ENCODE peak calls at places on chromosomes 1 and 21, in eight cellular contexts. One of them, this sample, is unnamed. For H3K36me3, the result is how much of the 10 kb centered on the place peaks cover.

GRCh38 chr1:167776151-167776550 is 54.4 kb downstream of the MPZL1 start:
- DNase-seq in GM06990: no peak
- DNase-seq in astrocyte: peak
- DNase-seq in mesendoderm: no peak
- DNase-seq in kidney: no peak
- DNase-seq in trophoblast cell: no peak
- DNase-seq in effector memory CD4-positive, alpha-beta T cell: no peak
- DNase-seq in DND-41: no peak
- DNase-seq in this sample: no peak

GRCh38 chr1:22210636-22211035 is 67.7 kb upstream of the WNT4 start:
- DNase-seq in kidney: peak
- DNase-seq in astrocyte: no peak
- DNase-seq in trophoblast cell: no peak
- DNase-seq in mesendoderm: no peak
- DNase-seq in GM06990: no peak
- DNase-seq in DND-41: no peak
- DNase-seq in effector memory CD4-positive, alpha-beta T cell: no peak
- DNase-seq in this sample: no peak

GRCh38 chr1:157700711-157701110 is at the start of gene FCRL3:
- DNase-seq in GM06990: peak
- DNase-seq in kidney: no peak
- DNase-seq in trophoblast cell: no peak
- DNase-seq in effector memory CD4-positive, alpha-beta T cell: no peak
- DNase-seq in mesendoderm: no peak
- DNase-seq in DND-41: no peak
- DNase-seq in astrocyte: no peak
- DNase-seq in this sample: no peak

GRCh38 chr1:206102292-206102936 is 14.8 kb downstream of the AVPR1B start:
- DNase-seq in trophoblast cell: no peak
- DNase-seq in astrocyte: no peak
- DNase-seq in kidney: no peak
- DNase-seq in DND-41: no peak
- DNase-seq in mesendoderm: no peak
- DNase-seq in effector memory CD4-positive, alpha-beta T cell: no peak
- DNase-seq in GM06990: no peak
- DNase-seq in this sample: no peak

GRCh38 chr1:20291621-20292020 is 946 bp downstream of the VWA5B1 start:
- DNase-seq in astrocyte: no peak
- DNase-seq in effector memory CD4-positive, alpha-beta T cell: no peak
- DNase-seq in DND-41: no peak
- DNase-seq in kidney: no peak
- DNase-seq in trophoblast cell: no peak
- DNase-seq in mesendoderm: no peak
- DNase-seq in GM06990: no peak
- DNase-seq in this sample: no peak

GRCh38 chr21:23936224-23936623 is 1671.1 kb downstream of the MRPL39 start:
- DNase-seq in DND-41: peak
- DNase-seq in effector memory CD4-positive, alpha-beta T cell: no peak
- DNase-seq in astrocyte: peak
- DNase-seq in kidney: no peak
- DNase-seq in GM06990: no peak
- DNase-seq in mesendoderm: peak
- DNase-seq in trophoblast cell: no peak
- DNase-seq in this sample: no peak

GRCh38 chr1:161498646-161499045 is 6.6 kb upstream of the FCGR2A start:
- DNase-seq in mesendoderm: no peak
- DNase-seq in effector memory CD4-positive, alpha-beta T cell: no peak
- DNase-seq in kidney: no peak
- DNase-seq in DND-41: no peak
- DNase-seq in trophoblast cell: no peak
- DNase-seq in astrocyte: no peak
- DNase-seq in GM06990: no peak
- DNase-seq in this sample: no peak

GRCh38 chr1:78045850-78046778 is at the start of gene GIPC2:
- DNase-seq in effector memory CD4-positive, alpha-beta T cell: no peak
- DNase-seq in trophoblast cell: peak
- DNase-seq in mesendoderm: peak
- DNase-seq in DND-41: no peak
- DNase-seq in kidney: no peak
- DNase-seq in astrocyte: peak
- DNase-seq in GM06990: peak
- DNase-seq in this sample: peak

GRCh38 chr1:150551784-150552691 is 2.8 kb downstream of the ADAMTSL4 start:
- DNase-seq in trophoblast cell: peak
- DNase-seq in effector memory CD4-positive, alpha-beta T cell: no peak
- DNase-seq in mesendoderm: peak
- DNase-seq in DND-41: peak
- DNase-seq in kidney: peak
- DNase-seq in GM06990: no peak
- DNase-seq in astrocyte: peak
- DNase-seq in this sample: no peak

GRCh38 chr1:153349363-153350340 is 1.0 kb upstream of the PGLYRP4 start:
- DNase-seq in trophoblast cell: no peak
- DNase-seq in DND-41: no peak
- DNase-seq in kidney: no peak
- DNase-seq in astrocyte: no peak
- DNase-seq in mesendoderm: no peak
- DNase-seq in effector memory CD4-positive, alpha-beta T cell: no peak
- DNase-seq in GM06990: no peak
- DNase-seq in this sample: no peak

GRCh38 chr1:70208292-70208691 is 2.9 kb upstream of the LRRC40 start:
- DNase-seq in mesendoderm: no peak
- DNase-seq in astrocyte: no peak
- DNase-seq in effector memory CD4-positive, alpha-beta T cell: no peak
- DNase-seq in trophoblast cell: no peak
- DNase-seq in kidney: no peak
- DNase-seq in GM06990: no peak
- DNase-seq in DND-41: no peak
- DNase-seq in this sample: no peak

GRCh38 chr1:119790481-119791198 is 20.6 kb downstream of the REG4 start:
- DNase-seq in kidney: no peak
- DNase-seq in mesendoderm: no peak
- DNase-seq in trophoblast cell: no peak
- DNase-seq in astrocyte: no peak
- DNase-seq in effector memory CD4-positive, alpha-beta T cell: no peak
- DNase-seq in DND-41: no peak
- DNase-seq in GM06990: no peak
- DNase-seq in this sample: no peak

GRCh38 chr1:200891774-200892157 is 2.9 kb upstream of the INAVA start:
- DNase-seq in kidney: no peak
- DNase-seq in astrocyte: no peak
- DNase-seq in GM06990: no peak
- DNase-seq in effector memory CD4-positive, alpha-beta T cell: no peak
- DNase-seq in mesendoderm: peak
- DNase-seq in DND-41: no peak
- DNase-seq in trophoblast cell: peak
- DNase-seq in this sample: no peak

GRCh38 chr1:111541721-111542120 is 38.3 kb upstream of the ADORA3 start:
- DNase-seq in GM06990: no peak
- DNase-seq in effector memory CD4-positive, alpha-beta T cell: no peak
- DNase-seq in kidney: no peak
- DNase-seq in astrocyte: peak
- DNase-seq in DND-41: no peak
- DNase-seq in mesendoderm: peak
- DNase-seq in trophoblast cell: peak
- DNase-seq in this sample: no peak

GRCh38 chr1:39568208-39568607 is 8.4 kb downstream of the PABPC4 start:
- DNase-seq in DND-41: no peak
- DNase-seq in effector memory CD4-positive, alpha-beta T cell: no peak
- DNase-seq in GM06990: no peak
- DNase-seq in astrocyte: no peak
- DNase-seq in trophoblast cell: no peak
- DNase-seq in kidney: no peak
- DNase-seq in mesendoderm: no peak
- DNase-seq in this sample: no peak
- H3K36me3 ChIP-seq in DND-41: half or more
- H3K36me3 ChIP-seq in effector memory CD4-positive, alpha-beta T cell: half or more
- H3K36me3 ChIP-seq in GM06990: under half
- H3K36me3 ChIP-seq in astrocyte: half or more
- H3K36me3 ChIP-seq in trophoblast cell: half or more
- H3K36me3 ChIP-seq in kidney: half or more
- H3K36me3 ChIP-seq in mesendoderm: half or more
- H3K36me3 ChIP-seq in this sample: half or more

GRCh38 chr1:6536291-6536690 is 18.0 kb downstream of the NOL9 start:
- DNase-seq in GM06990: no peak
- DNase-seq in DND-41: no peak
- DNase-seq in mesendoderm: no peak
- DNase-seq in astrocyte: no peak
- DNase-seq in trophoblast cell: no peak
- DNase-seq in effector memory CD4-positive, alpha-beta T cell: no peak
- DNase-seq in kidney: no peak
- DNase-seq in this sample: no peak

GRCh38 chr1:6530504-6531160 is 23.7 kb downstream of the NOL9 start:
- DNase-seq in mesendoderm: no peak
- DNase-seq in DND-41: no peak
- DNase-seq in astrocyte: no peak
- DNase-seq in trophoblast cell: no peak
- DNase-seq in kidney: peak
- DNase-seq in GM06990: no peak
- DNase-seq in effector memory CD4-positive, alpha-beta T cell: no peak
- DNase-seq in this sample: no peak

GRCh38 chr1:6538958-6539357 is 15.4 kb downstream of the NOL9 start:
- DNase-seq in mesendoderm: no peak
- DNase-seq in kidney: no peak
- DNase-seq in GM06990: no peak
- DNase-seq in trophoblast cell: no peak
- DNase-seq in DND-41: no peak
- DNase-seq in astrocyte: peak
- DNase-seq in effector memory CD4-positive, alpha-beta T cell: no peak
- DNase-seq in this sample: no peak

GRCh38 chr1:6535214-6535613 is 19.1 kb downstream of the NOL9 start:
- DNase-seq in kidney: peak
- DNase-seq in trophoblast cell: no peak
- DNase-seq in astrocyte: no peak
- DNase-seq in effector memory CD4-positive, alpha-beta T cell: no peak
- DNase-seq in DND-41: no peak
- DNase-seq in mesendoderm: no peak
- DNase-seq in GM06990: no peak
- DNase-seq in this sample: no peak

DNA sequence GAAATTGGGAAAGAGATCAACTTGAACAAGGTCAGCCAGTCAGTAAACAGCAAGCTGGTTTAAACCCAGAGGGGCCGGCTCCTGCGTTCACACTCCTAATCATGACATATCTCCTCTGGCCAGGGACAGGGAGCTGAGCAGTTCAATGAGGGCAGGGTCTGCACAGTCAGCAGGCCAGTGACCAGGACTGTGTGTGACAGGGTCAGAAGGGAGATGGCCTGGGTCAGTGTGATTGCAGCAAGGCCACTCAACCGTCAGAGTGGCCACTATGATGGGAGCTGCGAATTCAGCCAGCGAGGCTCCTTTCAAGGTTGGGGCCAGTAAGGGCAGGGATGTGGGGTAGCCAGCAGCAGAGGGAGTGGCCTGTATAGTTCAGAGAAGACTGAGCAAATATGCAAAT is 20.1 kb downstream of the NOL9 start:
- DNase-seq in DND-41: no peak
- DNase-seq in astrocyte: no peak
- DNase-seq in effector memory CD4-positive, alpha-beta T cell: no peak
- DNase-seq in trophoblast cell: no peak
- DNase-seq in kidney: peak
- DNase-seq in mesendoderm: no peak
- DNase-seq in GM06990: no peak
- DNase-seq in this sample: no peak
- H3K36me3 ChIP-seq in DND-41: half or more
- H3K36me3 ChIP-seq in astrocyte: under half
- H3K36me3 ChIP-seq in effector memory CD4-positive, alpha-beta T cell: under half
- H3K36me3 ChIP-seq in trophoblast cell: under half
- H3K36me3 ChIP-seq in kidney: under half
- H3K36me3 ChIP-seq in mesendoderm: under half
- H3K36me3 ChIP-seq in GM06990: under half
- H3K36me3 ChIP-seq in this sample: under half

DNA sequence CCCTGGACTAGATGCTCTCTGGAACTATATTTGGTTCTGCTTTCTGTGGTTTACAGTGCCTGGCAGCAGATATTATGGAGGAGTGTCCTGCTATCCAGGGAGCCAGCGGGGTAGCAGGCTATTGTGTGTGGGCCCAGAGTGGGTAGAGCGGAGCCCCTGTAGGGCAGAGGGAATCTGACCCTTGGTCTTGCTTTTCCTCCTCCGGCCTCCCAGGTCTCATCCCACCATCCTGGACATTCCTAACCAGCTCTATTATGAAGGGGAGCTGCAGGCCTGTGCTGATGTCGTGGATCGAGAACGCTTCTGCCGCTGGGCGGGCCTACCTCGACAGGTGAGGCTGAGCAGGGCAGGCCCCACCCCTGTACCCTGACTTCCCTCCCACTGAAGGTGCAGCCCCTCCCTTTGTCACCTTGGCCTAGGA is 9.1 kb downstream of the RHOC start:
- DNase-seq in astrocyte: no peak
- DNase-seq in DND-41: no peak
- DNase-seq in effector memory CD4-positive, alpha-beta T cell: no peak
- DNase-seq in trophoblast cell: no peak
- DNase-seq in GM06990: no peak
- DNase-seq in kidney: no peak
- DNase-seq in mesendoderm: no peak
- DNase-seq in this sample: no peak
- H3K36me3 ChIP-seq in astrocyte: under half
- H3K36me3 ChIP-seq in DND-41: half or more
- H3K36me3 ChIP-seq in effector memory CD4-positive, alpha-beta T cell: under half
- H3K36me3 ChIP-seq in trophoblast cell: half or more
- H3K36me3 ChIP-seq in GM06990: under half
- H3K36me3 ChIP-seq in kidney: half or more
- H3K36me3 ChIP-seq in mesendoderm: under half
- H3K36me3 ChIP-seq in this sample: under half

GRCh38 chr1:201958348-201958747 is 3.0 kb downstream of the TIMM17A start:
- DNase-seq in DND-41: no peak
- DNase-seq in GM06990: no peak
- DNase-seq in astrocyte: no peak
- DNase-seq in kidney: no peak
- DNase-seq in effector memory CD4-positive, alpha-beta T cell: no peak
- DNase-seq in trophoblast cell: no peak
- DNase-seq in mesendoderm: no peak
- DNase-seq in this sample: no peak
- H3K36me3 ChIP-seq in DND-41: half or more
- H3K36me3 ChIP-seq in GM06990: under half
- H3K36me3 ChIP-seq in astrocyte: under half
- H3K36me3 ChIP-seq in kidney: under half
- H3K36me3 ChIP-seq in effector memory CD4-positive, alpha-beta T cell: under half
- H3K36me3 ChIP-seq in trophoblast cell: under half
- H3K36me3 ChIP-seq in mesendoderm: under half
- H3K36me3 ChIP-seq in this sample: under half

This sample was measured in CD4-positive, alpha-beta memory T cell.